ENCODE peak calls at places on chromosome 15, in seven cellular contexts. V is CD4-positive, CD25-positive, alpha-beta regulatory T cell; W is A549; J is T-helper 2 cell; S is SHP77; N is GM18507; O is COLO829. B is an unnamed sample.

GRCh38 chr15:42737529-42738328 is 801 bp upstream of the CDAN1 start:
- DNase-seq in J (no peak), O (no peak), S (peak; percentile 41), N (no peak), W (peak; percentile 49), V (no peak), B (no peak)

GRCh38 chr15:77497942-77498361 is 77.3 kb downstream of the HMG20A start:
- DNase-seq in W (no peak), J (no peak), V (no peak), S (no peak), O (peak; percentile 30), N (no peak), B (no peak)

GRCh38 chr15:99704444-99704838 is 28.8 kb downstream of the LYSMD4 start:
- DNase-seq in N (no peak), J (peak; percentile 80), W (peak; percentile 90), V (peak; percentile 72), S (peak; percentile 59), O (peak; percentile 85), B (peak; percentile 93)

GRCh38 chr15:57604502-57604901 is 12.8 kb downstream of the MYZAP start:
- DNase-seq in O (no peak), W (no peak), V (no peak), J (no peak), N (no peak), S (no peak), B (no peak)

GRCh38 chr15:69074843-69075224 is 60.3 kb downstream of the NOX5 start:
- DNase-seq in N (no peak), O (no peak), V (no peak), S (peak; percentile 29), W (peak; percentile 27), J (no peak), B (peak; percentile 8)

GRCh38 chr15:62124953-62125263 is 40.2 kb downstream of the C2CD4B start:
- DNase-seq in O (no peak), S (peak; percentile 45), J (peak; percentile 17), N (no peak), V (no peak), W (peak; percentile 33), B (no peak)

GRCh38 chr15:101156509-101157159 is 95.2 kb downstream of the CHSY1 start:
- DNase-seq in J (peak; percentile 23), W (no peak), V (no peak), S (no peak), O (no peak), N (peak; percentile 77), B (no peak)

GRCh38 chr15:67917037-67917436 is 77.2 kb upstream of the RNU6-1 start:
- DNase-seq in O (no peak), W (peak; percentile 59), V (no peak), S (peak; percentile 42), J (no peak), N (no peak), B (no peak)

GRCh38 chr15:44580105-44580504 is 43.2 kb downstream of the EIF3J start:
- DNase-seq in V (no peak), O (no peak), S (no peak), W (no peak), N (no peak), J (no peak), B (no peak)

GRCh38 chr15:76199106-76200082 is 111.9 kb downstream of the ETFA start:
- DNase-seq in J (no peak), N (no peak), S (no peak), V (no peak), O (no peak), W (no peak), B (no peak)

GRCh38 chr15:79834496-79834895 is 62.3 kb downstream of the MTHFS start:
- DNase-seq in W (no peak), O (no peak), N (no peak), S (peak; percentile 16), V (no peak), J (no peak), B (no peak)

GRCh38 chr15:68431037-68431791 is 749 bp downstream of the ITGA11 start:
- DNase-seq in O (no peak), S (no peak), N (no peak), V (no peak), W (no peak), J (no peak), B (no peak)

GRCh38 chr15:87896926-87897325 is 359.6 kb downstream of the NTRK3 start:
- DNase-seq in W (no peak), N (no peak), V (no peak), S (no peak), J (no peak), O (no peak), B (no peak)

GRCh38 chr15:63107895-63108546 is 13.6 kb upstream of the LACTB start:
- DNase-seq in J (no peak), V (no peak), N (no peak), W (peak; percentile 99), S (no peak), O (no peak), B (peak; percentile 100)

GRCh38 chr15:75202251-75203016 is 752 bp downstream of the C15orf39 start:
- DNase-seq in S (peak; percentile 5), N (peak; percentile 75), J (peak; percentile 95), W (peak; percentile 72), O (peak; percentile 45), V (peak; percentile 86), B (peak; percentile 33)

GRCh38 chr15:60373745-60374144 is 24.0 kb downstream of the ANXA2 start:
- DNase-seq in N (no peak), S (no peak), J (no peak), O (no peak), V (no peak), W (peak; percentile 20), B (no peak)

B was measured in kidney glomerular epithelial cell.